ENCODE peak calls at places on chromosomes 1 and 21, in five cellular contexts. N is HFFc6, A is GM13976, B is left colon, Q is endodermal cell. T is an unnamed sample.

GRCh38 chr1:47866631-47867446 is 130.3 kb downstream of the TRABD2B start:
- DNase-seq in A (no peak), B (no peak), N (no peak), Q (no peak), T (no peak)

GRCh38 chr1:31788138-31788824 is 24.1 kb upstream of the ADGRB2 start:
- DNase-seq in N (peak; percentile 91), A (peak; percentile 98), B (peak; percentile 98), Q (peak; percentile 98), T (peak; percentile 95)

GRCh38 chr1:34052565-34052964 is 112.5 kb downstream of the CSMD2 start:
- DNase-seq in N (no peak), A (no peak), B (no peak), Q (no peak), T (no peak)

GRCh38 chr1:208243851-208244583 is at the start of gene PLXNA2:
- DNase-seq in A (peak; percentile 53), Q (peak; percentile 96), B (peak; percentile 95), N (peak; percentile 49), T (peak; percentile 91)

GRCh38 chr21:17467829-17468228 is 45.0 kb upstream of the CXADR start:
- DNase-seq in Q (no peak), A (no peak), B (no peak), N (no peak), T (no peak)

GRCh38 chr1:26028490-26028980 is 7.0 kb downstream of the EXTL1 start:
- DNase-seq in Q (no peak), N (no peak), B (no peak), A (no peak), T (no peak)

GRCh38 chr1:116824631-116825399 is 70.6 kb downstream of the CD2 start:
- DNase-seq in N (no peak), B (no peak), A (no peak), Q (peak; percentile 75), T (peak; percentile 51)

GRCh38 chr1:50971748-50972305 is 1.8 kb downstream of the CDKN2C start:
- DNase-seq in B (no peak), Q (no peak), A (peak; percentile 28), N (no peak), T (no peak)

GRCh38 chr1:156259805-156260204 is 11.9 kb upstream of the PAQR6 start:
- DNase-seq in B (no peak), A (no peak), N (no peak), Q (no peak), T (no peak)

GRCh38 chr1:110035236-110035752 is 870 bp downstream of the STRIP1 start:
- DNase-seq in N (peak; percentile 38), A (no peak), Q (no peak), B (no peak), T (no peak)

GRCh38 chr1:44646276-44646675 is 28.0 kb downstream of the TMEM53 start:
- DNase-seq in A (no peak), N (no peak), Q (no peak), B (no peak), T (no peak)

GRCh38 chr1:159847231-159847630 is 15.2 kb downstream of the VSIG8 start:
- DNase-seq in B (no peak), N (no peak), Q (no peak), A (no peak), T (no peak)

GRCh38 chr1:5485968-5486665 is 506.1 kb downstream of the NPHP4 start:
- DNase-seq in Q (no peak), A (no peak), B (no peak), N (no peak), T (no peak)

GRCh38 chr1:222171005-222171404 is 376.9 kb downstream of the HHIPL2 start:
- DNase-seq in N (peak; percentile 54), B (no peak), A (peak; percentile 31), Q (peak; percentile 57), T (peak; percentile 31)

GRCh38 chr1:1398677-1399186 is 403 bp downstream of the CCNL2 start:
- DNase-seq in B (peak; percentile 26), A (no peak), Q (no peak), N (no peak), T (no peak)

GRCh38 chr1:205247130-205247921 is 19.6 kb downstream of the TMCC2 start:
- DNase-seq in Q (no peak), B (no peak), A (no peak), N (no peak), T (no peak)

GRCh38 chr1:184387871-184388670 is 1.2 kb downstream of the C1orf21 start:
- DNase-seq in B (peak; percentile 62), Q (peak; percentile 64), N (peak; percentile 80), A (peak; percentile 21), T (no peak)

GRCh38 chr1:109890115-109890953 is 20.3 kb upstream of the CSF1 start:
- DNase-seq in Q (no peak), B (no peak), A (peak; percentile 69), N (no peak), T (no peak)

GRCh38 chr1:116763787-116764465 is 9.7 kb downstream of the CD2 start:
- DNase-seq in A (no peak), Q (peak; percentile 82), B (peak; percentile 50), N (no peak), T (peak; percentile 52)

GRCh38 chr1:9289724-9290493 is 2.8 kb upstream of the SPSB1 start:
- DNase-seq in N (peak; percentile 88), A (no peak), Q (no peak), B (no peak), T (no peak)

GRCh38 chr1:201468844-201469644 is at the start of gene PHLDA3:
- DNase-seq in B (peak; percentile 78), Q (peak; percentile 93), A (peak; percentile 86), N (peak; percentile 71), T (peak; percentile 92)

GRCh38 chr1:221739018-221739676 is 2.7 kb downstream of the DUSP10 start:
- DNase-seq in N (no peak), Q (no peak), A (no peak), B (no peak), T (no peak)

GRCh38 chr1:29585656-29586055 is 349.3 kb downstream of the PTPRU start:
- DNase-seq in A (no peak), N (no peak), Q (peak; percentile 19), B (no peak), T (no peak)

GRCh38 chr1:234656981-234657651 is 47.1 kb upstream of the IRF2BP2 start:
- DNase-seq in N (peak; percentile 98), Q (no peak), B (no peak), A (peak; percentile 51), T (no peak)

GRCh38 chr1:1120096-1120495 is 4.2 kb upstream of the C1orf159 start:
- DNase-seq in N (no peak), B (no peak), A (no peak), Q (peak; percentile 39), T (no peak)

GRCh38 chr1:97820470-97821188 is 100.2 kb downstream of the DPYD start:
- DNase-seq in B (no peak), Q (no peak), N (peak; percentile 52), A (no peak), T (no peak)

GRCh38 chr21:46187814-46188213 is 3.6 kb upstream of the SPATC1L start:
- DNase-seq in N (no peak), B (no peak), Q (no peak), A (no peak), T (no peak)

GRCh38 chr1:975896-976683 is 5.8 kb downstream of the PERM1 start:
- DNase-seq in A (peak; percentile 83), N (peak; percentile 68), B (peak; percentile 74), Q (peak; percentile 96), T (peak; percentile 93)

GRCh38 chr1:225651376-225651871 is 1.5 kb downstream of the ENAH start:
- DNase-seq in N (peak; percentile 6), B (no peak), A (no peak), Q (no peak), T (no peak)

GRCh38 chr1:201739492-201740085 is 89.4 kb upstream of the IPO9 start:
- DNase-seq in Q (peak; percentile 91), N (no peak), A (peak; percentile 54), B (peak; percentile 83), T (peak; percentile 74)

GRCh38 chr1:10217748-10218441 is 7.5 kb downstream of the KIF1B start:
- DNase-seq in N (peak; percentile 28), B (no peak), Q (no peak), A (no peak), T (no peak)

GRCh38 chr21:33848252-33848953 is 67.2 kb downstream of the ATP5PO start:
- DNase-seq in B (peak; percentile 26), A (no peak), Q (no peak), N (no peak), T (no peak)

GRCh38 chr1:105427543-105427942 is 1628.9 kb upstream of the PRMT6 start:
- DNase-seq in N (no peak), B (no peak), A (no peak), Q (no peak), T (no peak)

GRCh38 chr1:231950732-231951131 is 324.1 kb downstream of the DISC1 start:
- DNase-seq in N (no peak), A (no peak), Q (no peak), B (no peak), T (no peak)

GRCh38 chr1:7526867-7527732 is 244.0 kb upstream of the VAMP3 start:
- DNase-seq in A (no peak), Q (peak; percentile 38), N (peak; percentile 65), B (no peak), T (no peak)

GRCh38 chr1:53519412-53519811 is 60.2 kb downstream of the DMRTB1 start:
- DNase-seq in B (no peak), Q (peak; percentile 62), N (no peak), A (no peak), T (no peak)

GRCh38 chr1:8021676-8022266 is 4.3 kb downstream of the ERRFI1 start:
- DNase-seq in B (no peak), Q (no peak), N (no peak), A (no peak), T (no peak)

GRCh38 chr1:20327467-20327866 is 36.8 kb downstream of the VWA5B1 start:
- DNase-seq in A (no peak), N (no peak), B (no peak), Q (no peak), T (no peak)

GRCh38 chr1:73673980-73674379 is 524.0 kb downstream of the LRRIQ3 start:
- DNase-seq in Q (no peak), A (no peak), B (no peak), N (no peak), T (no peak)